ENCODE peak calls at places on chromosomes 16 and 17, in five cellular contexts. F, O, A, S and J are unnamed samples.

GRCh38 chr16:4461250-4462085 is 13.0 kb downstream of the NMRAL1 start:
- DNase-seq in O (peak), A (peak), F (no peak), S (peak), J (no peak)

GRCh38 chr17:6145946-6146345 is 75.8 kb downstream of the WSCD1 start:
- DNase-seq in F (no peak), A (no peak), O (no peak), S (no peak), J (no peak)

GRCh38 chr16:68062910-68063393 is 22.2 kb upstream of the NFATC3 start:
- DNase-seq in A (no peak), O (no peak), S (no peak), F (no peak), J (no peak)

GRCh38 chr17:77475012-77475976 is 334.5 kb downstream of the SEC14L1 start:
- DNase-seq in A (no peak), F (no peak), S (no peak), O (no peak), J (peak)

GRCh38 chr17:32266389-32267269 is 997 bp downstream of the RHBDL3 start:
- DNase-seq in A (peak), F (no peak), S (no peak), O (no peak), J (no peak)

GRCh38 chr17:13405807-13406206 is 195.9 kb downstream of the HS3ST3A1 start:
- DNase-seq in A (no peak), F (no peak), S (peak), O (no peak), J (no peak)

GRCh38 chr16:73329363-73330306 is 281.7 kb upstream of the ZFHX3 start:
- DNase-seq in A (peak), O (no peak), F (no peak), S (peak), J (no peak)

GRCh38 chr17:63498621-63499195 is 21.8 kb downstream of the ACE start:
- DNase-seq in F (no peak), O (no peak), A (no peak), S (peak), J (no peak)

GRCh38 chr17:61218438-61218837 is 181.2 kb upstream of the TBX2 start:
- DNase-seq in S (no peak), A (no peak), F (no peak), O (no peak), J (peak)

GRCh38 chr17:7002288-7003047 is 6.6 kb downstream of the ALOX12 start:
- DNase-seq in S (no peak), O (no peak), F (no peak), A (no peak), J (no peak)

GRCh38 chr17:1491406-1492248 is 859 bp downstream of the MYO1C start:
- DNase-seq in O (peak), S (no peak), F (no peak), A (peak), J (no peak)

GRCh38 chr16:28218109-28218508 is 6.3 kb upstream of the XPO6 start:
- DNase-seq in O (peak), S (peak), A (no peak), F (no peak), J (peak)
- TF ChIP-seq REST in O (no peak), S (no peak), A (no peak), F (no peak), J (no peak)

DNA sequence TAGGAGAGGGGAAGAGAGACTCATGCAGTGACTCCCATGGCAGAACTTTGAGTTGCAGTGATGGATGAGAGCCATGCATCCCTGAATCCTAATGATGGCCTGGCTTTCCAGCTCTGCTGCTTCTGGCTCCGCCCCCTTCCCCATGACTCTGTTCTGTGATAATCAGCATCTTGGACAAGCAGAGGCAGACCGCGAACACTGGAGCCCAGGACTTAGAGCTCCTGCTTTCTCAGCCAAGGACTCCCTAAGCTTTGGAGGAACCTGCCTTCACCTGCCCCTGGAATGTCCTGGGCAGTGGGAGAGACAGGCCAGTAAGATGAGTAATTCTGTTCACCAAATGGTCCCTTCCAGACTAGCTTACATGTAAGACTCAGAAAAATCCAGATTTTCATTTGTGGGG is 12.5 kb downstream of the CCDC92B start:
- DNase-seq in O (no peak), F (no peak), A (peak), S (no peak), J (no peak)
- TF ChIP-seq GABPA in O (no peak), F (no peak), A (no peak), S (no peak), J (no peak)

DNA sequence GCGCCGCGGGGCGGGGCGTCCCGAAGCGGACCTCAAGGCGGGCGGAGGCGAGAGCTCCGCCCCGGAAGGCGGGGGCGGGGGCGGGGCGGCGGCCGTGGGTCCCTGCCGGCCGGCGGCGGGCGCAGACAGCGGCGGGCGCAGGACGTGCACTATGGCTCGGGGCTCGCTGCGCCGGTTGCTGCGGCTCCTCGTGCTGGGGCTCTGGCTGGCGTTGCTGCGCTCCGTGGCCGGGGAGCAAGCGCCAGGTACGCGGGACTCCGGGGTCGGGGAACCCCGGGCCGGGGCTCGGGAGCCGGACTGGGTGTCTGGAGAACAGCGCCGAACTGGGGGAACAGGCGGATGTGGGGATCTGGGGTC is at the start of gene TNFRSF12A:
- DNase-seq in S (peak), A (peak), O (peak), F (no peak), J (no peak)
- TF ChIP-seq REST in S (no peak), A (peak), O (no peak), F (no peak), J (no peak)

GRCh38 chr17:50817838-50818237 is 17.5 kb upstream of the WFIKKN2 start:
- DNase-seq in F (no peak), S (no peak), A (no peak), O (no peak), J (no peak)
- TF ChIP-seq GABPA in F (no peak), S (no peak), A (no peak), O (no peak), J (no peak)

DNA sequence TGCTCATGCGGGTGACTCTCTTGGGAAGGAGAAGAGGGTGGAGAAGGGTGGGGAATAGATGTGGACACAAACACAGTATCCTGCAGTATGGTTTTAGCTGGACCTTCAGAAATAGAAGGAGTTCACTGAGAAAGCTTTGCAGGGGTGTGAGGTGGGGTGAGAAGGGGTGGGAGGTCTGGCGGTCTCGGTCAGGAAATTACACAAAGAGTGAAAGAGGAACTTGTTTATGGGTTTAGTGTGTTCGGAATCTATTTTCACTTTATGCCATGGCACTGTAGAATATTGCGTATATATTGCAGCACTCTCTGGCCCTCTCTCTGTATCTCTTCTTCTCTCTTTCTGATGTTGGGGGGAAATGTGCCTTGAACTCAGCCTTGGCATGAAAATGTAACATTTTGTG is 148.2 kb upstream of the GOT2 start:
- DNase-seq in F (peak), O (no peak), S (no peak), A (no peak), J (peak)
- TF ChIP-seq REST in F (no peak), O (no peak), S (no peak), A (no peak), J (no peak)

GRCh38 chr16:65122974-65123845 is 1.3 kb upstream of the CDH11 start:
- DNase-seq in S (no peak), A (peak), F (no peak), O (no peak), J (no peak)
- TF ChIP-seq GABPA in S (no peak), A (no peak), F (no peak), O (no peak), J (no peak)

DNA sequence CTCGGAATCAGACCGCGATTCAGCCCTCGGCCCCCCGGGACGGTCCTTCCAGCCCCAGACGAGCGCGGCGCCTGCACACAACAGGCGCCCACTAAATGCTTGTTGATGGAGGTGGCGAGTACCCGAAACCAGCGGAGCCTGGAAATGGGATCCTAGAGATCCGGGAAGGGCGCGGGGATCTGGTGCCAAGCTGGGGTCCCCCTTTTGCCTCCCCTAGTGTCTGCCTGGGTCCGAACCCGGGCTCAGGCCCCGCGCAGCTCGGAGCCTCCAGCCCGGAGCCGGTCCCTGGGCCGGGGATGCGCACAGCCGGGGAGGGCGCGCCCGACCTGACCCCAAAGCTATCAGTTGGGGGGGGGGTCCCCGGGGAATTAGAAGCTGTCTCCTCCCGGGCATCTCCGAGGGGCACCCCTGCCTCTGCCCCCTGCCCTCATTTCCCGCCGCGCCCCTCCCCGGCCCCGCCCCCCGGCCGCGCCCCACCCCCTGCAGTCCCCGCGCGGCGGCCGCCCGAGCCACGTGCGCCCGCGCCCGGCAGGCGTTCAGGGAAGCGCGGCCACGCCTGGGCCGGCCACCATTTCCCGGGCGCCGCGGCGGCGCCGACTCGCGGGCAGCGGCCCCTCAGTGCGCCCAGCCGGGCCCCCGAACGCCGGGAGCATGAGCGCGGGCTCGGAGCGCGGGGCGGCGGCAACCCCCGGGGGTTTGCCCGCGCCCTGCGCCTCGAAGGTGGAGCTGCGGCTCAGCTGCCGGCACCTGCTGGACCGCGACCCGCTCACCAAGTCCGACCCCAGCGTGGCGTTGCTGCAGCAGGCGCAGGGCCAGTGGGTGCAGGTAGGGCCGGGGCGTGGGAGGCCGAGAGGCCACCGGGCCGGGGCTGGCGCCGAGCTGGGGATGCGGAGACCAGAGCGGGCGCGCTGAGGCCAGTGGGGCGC is at the start of gene CPNE7:
- DNase-seq in F (no peak), S (no peak), A (peak), O (peak), J (no peak)
- TF ChIP-seq REST in F (no peak), S (no peak), A (no peak), O (no peak), J (no peak)

GRCh38 chr16:86220552-86220951 is 289.8 kb upstream of the FOXF1 start:
- DNase-seq in A (no peak), S (no peak), O (no peak), F (no peak), J (no peak)
- TF ChIP-seq GABPA in A (no peak), S (no peak), O (no peak), F (no peak), J (no peak)

DNA sequence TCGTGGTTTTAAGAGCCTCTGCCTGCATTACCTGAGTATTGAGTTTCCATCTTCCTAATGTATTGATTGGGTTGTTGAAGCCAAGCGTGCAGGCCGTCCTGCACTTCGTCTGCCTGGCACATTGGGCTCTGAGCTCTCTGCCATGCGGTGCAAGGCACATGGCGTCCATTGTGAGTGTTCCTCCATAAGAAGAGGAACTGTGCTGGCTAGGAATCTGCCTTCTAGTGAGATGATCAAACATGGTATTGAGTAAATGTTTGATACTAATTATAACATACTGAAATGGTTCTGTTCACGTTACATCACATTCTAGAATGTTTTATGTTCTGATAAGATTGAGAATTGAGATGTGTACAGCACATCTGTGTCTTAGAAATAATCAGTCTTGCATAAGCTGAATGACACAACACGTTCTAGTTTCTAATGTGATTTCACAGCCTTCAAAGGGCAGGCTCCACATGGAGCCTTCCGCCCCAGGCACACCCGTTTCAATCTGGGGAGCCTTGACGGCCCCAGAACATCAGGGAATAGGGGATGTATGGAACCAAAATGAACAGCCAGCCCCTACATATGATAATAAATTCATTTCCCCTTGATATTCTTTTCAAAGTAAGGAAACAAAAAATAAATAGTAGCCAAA is 42.9 kb downstream of the USP10 start:
- DNase-seq in S (no peak), A (no peak), F (no peak), O (no peak), J (no peak)
- TF ChIP-seq REST in S (no peak), A (no peak), F (no peak), O (no peak), J (no peak)

GRCh38 chr16:20611975-20612471 is 35.9 kb upstream of the ACSM2B start:
- DNase-seq in F (no peak), A (no peak), S (no peak), O (no peak), J (no peak)
- TF ChIP-seq GABPA in F (no peak), A (no peak), S (no peak), O (no peak), J (no peak)